ENCODE peak calls at places on chromosomes 7 and 10, in five cellular contexts. J is A549, E is thoracic aorta, W is H9, M is colonic mucosa. O is an unnamed sample.

GRCh38 chr7:5704534-5704922 is 76.9 kb downstream of the RNF216 start:
- DNase-seq in J (peak; percentile 77), W (peak; percentile 66), M (peak; percentile 76), E (no peak), O (peak; percentile 69)

GRCh38 chr7:152762056-152762455 is 2.5 kb downstream of the ACTR3B start:
- DNase-seq in M (no peak), E (no peak), J (no peak), W (no peak), O (no peak)

GRCh38 chr10:89164080-89164479 is 43.0 kb downstream of the CH25H start:
- DNase-seq in J (no peak), E (no peak), W (no peak), M (no peak), O (no peak)

GRCh38 chr10:72334196-72334831 is 20.4 kb downstream of the DNAJB12 start:
- DNase-seq in J (no peak), W (peak; percentile 77), M (no peak), E (no peak), O (no peak)

GRCh38 chr7:95469850-95470249 is 15.9 kb upstream of the ASB4 start:
- DNase-seq in M (no peak), W (no peak), E (no peak), J (peak; percentile 35), O (no peak)

GRCh38 chr7:106418094-106418493 is 133.3 kb upstream of the NAMPT start:
- DNase-seq in J (no peak), E (no peak), M (no peak), W (no peak), O (no peak)

GRCh38 chr7:44511863-44512468 is 21.5 kb upstream of the NUDCD3 start:
- DNase-seq in E (no peak), J (no peak), W (no peak), M (no peak), O (no peak)

GRCh38 chr7:136027160-136027559 is 50.0 kb upstream of the MTPN start:
- DNase-seq in W (no peak), M (no peak), J (no peak), E (no peak), O (peak; percentile 27)

GRCh38 chr7:2633538-2634264 is 1.9 kb downstream of the TTYH3 start:
- DNase-seq in J (peak; percentile 57), E (peak; percentile 49), W (no peak), M (no peak), O (peak; percentile 70)

GRCh38 chr10:100909506-100910260 is 3.1 kb upstream of the SLF2 start:
- DNase-seq in W (no peak), M (no peak), E (no peak), J (no peak), O (no peak)

GRCh38 chr10:60572511-60573194 is 183.0 kb upstream of the ANK3 start:
- DNase-seq in W (peak; percentile 57), M (peak; percentile 35), E (no peak), J (no peak), O (peak; percentile 18)

GRCh38 chr10:124744688-124745055 is 494 bp upstream of the FAM53B start:
- DNase-seq in E (no peak), J (peak; percentile 73), M (no peak), W (no peak), O (peak; percentile 67)

GRCh38 chr7:81769891-81770818 is at the start of gene HGF:
- DNase-seq in M (peak; percentile 32), W (peak; percentile 49), J (no peak), E (no peak), O (no peak)

GRCh38 chr7:192701-193536 is 548 bp downstream of the FAM20C start:
- DNase-seq in M (peak; percentile 51), E (no peak), J (peak; percentile 27), W (no peak), O (no peak)

GRCh38 chr7:55409474-55410225 is 44.5 kb downstream of the LANCL2 start:
- DNase-seq in W (no peak), J (no peak), E (no peak), M (peak; percentile 38), O (no peak)

GRCh38 chr10:74165530-74165901 is 14.5 kb downstream of the ADK start:
- DNase-seq in W (no peak), E (no peak), M (no peak), J (no peak), O (no peak)

GRCh38 chr7:158428842-158429753 is 158.5 kb downstream of the PTPRN2 start:
- DNase-seq in J (no peak), W (no peak), E (no peak), M (peak; percentile 39), O (no peak)

GRCh38 chr7:114062810-114063209 is 144.0 kb upstream of the PPP1R3A start:
- DNase-seq in E (no peak), W (no peak), J (no peak), M (peak; percentile 28), O (peak; percentile 25)

GRCh38 chr10:79405995-79406515 is 39.4 kb downstream of the ZCCHC24 start:
- DNase-seq in M (no peak), J (no peak), W (no peak), E (no peak), O (no peak)
- H3K27ac ChIP-seq in M (peak overlapping the region; percentile 22), J (no peak overlapping the region), W (no peak overlapping the region), E (no peak overlapping the region), O (no peak overlapping the region)

GRCh38 chr10:47241256-47241655 is 58.7 kb upstream of the GDF10 start:
- DNase-seq in M (no peak), J (no peak), E (no peak), W (peak; percentile 25), O (no peak)

GRCh38 chr10:47238331-47239095 is 61.5 kb upstream of the GDF10 start:
- DNase-seq in M (no peak), W (peak; percentile 12), J (no peak), E (no peak), O (no peak)

GRCh38 chr10:47239211-47239610 is 60.8 kb upstream of the GDF10 start:
- DNase-seq in J (no peak), W (peak; percentile 6), E (no peak), M (no peak), O (no peak)

GRCh38 chr10:47241946-47242900 is 57.8 kb upstream of the GDF10 start:
- DNase-seq in M (no peak), J (no peak), E (no peak), W (peak; percentile 25), O (no peak)

GRCh38 chr10:47240173-47240572 is 59.8 kb upstream of the GDF10 start:
- DNase-seq in J (no peak), E (no peak), W (peak; percentile 27), M (no peak), O (no peak)
- TF ChIP-seq CTCF in J (no peak), E (no peak), W (no peak), M (no peak), O (no peak)

GRCh38 chr10:93412801-93413200 is 69.3 kb downstream of the MYOF start:
- DNase-seq in M (no peak), J (no peak), W (no peak), E (no peak), O (no peak)
- H3K27ac ChIP-seq in M (peak overlapping the region; percentile 24), J (no peak overlapping the region), W (no peak overlapping the region), E (no peak overlapping the region), O (peak overlapping the region; percentile 68)

GRCh38 chr7:151059362-151060112 is at the start of gene SLC4A2:
- DNase-seq in E (peak; percentile 36), W (peak; percentile 69), M (peak; percentile 83), J (peak; percentile 76), O (peak; percentile 81)
- TF ChIP-seq CTCF in E (peak; percentile 55), W (peak; percentile 61), M (peak; percentile 33), J (peak; percentile 23), O (peak; percentile 63)

GRCh38 chr7:128406147-128406985 is 3.4 kb downstream of the IMPDH1 start:
- DNase-seq in W (peak; percentile 53), E (no peak), J (no peak), M (peak; percentile 45), O (no peak)

GRCh38 chr7:128403676-128404075 is 6.1 kb downstream of the IMPDH1 start:
- DNase-seq in W (no peak), M (no peak), J (no peak), E (no peak), O (no peak)

GRCh38 chr7:128404143-128404681 is 5.6 kb downstream of the IMPDH1 start:
- DNase-seq in E (no peak), J (no peak), M (peak; percentile 40), W (no peak), O (no peak)

GRCh38 chr7:128405345-128406146 is 4.2 kb downstream of the IMPDH1 start:
- DNase-seq in E (no peak), J (no peak), M (peak; percentile 64), W (peak; percentile 51), O (peak; percentile 67)

DNA sequence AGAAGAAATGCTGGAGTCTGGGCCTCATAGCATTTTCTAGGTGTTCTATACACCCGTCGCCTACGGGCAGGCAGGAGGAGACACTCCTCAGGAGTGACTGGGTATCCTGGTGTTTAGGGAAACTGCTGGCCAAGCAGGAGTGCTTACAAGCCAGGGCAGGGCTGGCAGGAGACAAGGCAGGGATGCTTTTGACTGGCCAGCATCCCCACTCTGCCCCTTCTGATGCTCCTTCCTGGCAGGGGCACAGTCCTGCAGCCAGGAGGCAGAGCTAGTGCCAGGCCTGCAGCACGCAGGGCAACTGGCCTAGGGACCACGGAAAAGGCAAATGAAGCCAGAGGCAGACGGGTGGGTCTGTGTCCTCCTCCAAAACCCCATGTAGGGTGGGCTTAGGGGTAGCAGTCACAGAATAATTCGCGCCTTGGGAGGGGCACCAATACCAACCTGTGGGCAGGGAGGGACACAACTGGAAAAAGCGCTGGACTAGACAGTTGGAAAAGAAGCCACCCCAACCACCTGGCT is 4.9 kb downstream of the IMPDH1 start:
- DNase-seq in W (no peak), M (peak; percentile 25), E (no peak), J (no peak), O (no peak)
- H3K27ac ChIP-seq in W (no peak overlapping the region), M (no peak overlapping the region), E (peak overlapping the region; percentile 59), J (peak overlapping the region; percentile 84), O (peak overlapping the region; percentile 89)

GRCh38 chr7:74584160-74584954 is 73.2 kb upstream of the GTF2I start:
- DNase-seq in J (no peak), E (no peak), W (no peak), M (peak; percentile 42), O (no peak)
- TF ChIP-seq CTCF in J (no peak), E (no peak), W (no peak), M (no peak), O (no peak)

DNA sequence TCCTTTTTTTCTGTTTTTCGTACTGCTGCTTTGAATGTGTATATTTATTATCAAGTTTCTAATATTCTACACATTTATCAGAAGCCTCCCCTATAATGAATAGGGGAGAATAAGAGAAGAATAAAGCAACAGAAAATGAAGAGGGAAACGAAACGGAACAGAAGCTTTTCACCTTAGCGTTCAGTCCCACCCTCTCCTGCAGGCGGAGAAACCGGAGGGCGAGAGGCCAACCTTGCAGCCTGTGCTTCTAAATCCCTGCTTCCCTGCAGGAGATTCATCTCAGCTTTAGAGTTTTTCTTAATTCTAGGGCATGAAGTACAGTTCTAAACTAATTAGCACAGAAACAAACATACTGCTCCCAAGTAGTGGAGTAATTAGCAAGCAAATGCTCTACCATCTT is 107.2 kb downstream of the CUBN start:
- DNase-seq in M (no peak), E (no peak), J (no peak), W (peak; percentile 44), O (no peak)
- H3K27ac ChIP-seq in M (no peak overlapping the region), E (no peak overlapping the region), J (no peak overlapping the region), W (no peak overlapping the region), O (no peak overlapping the region)